ENCODE peak calls at places on chromosomes 2 and 18, in nine cellular contexts. M is activated CD8-positive, alpha-beta memory T cell treated with anti-CD3 and anti-CD28 coated beads for 1 hour; U is CD4-positive, CD25-positive, alpha-beta regulatory T cell; X is RPMI7951; K is activated T-cell treated with anti-CD3 and anti-CD28 coated beads for 1 hour; I is left cardiac atrium; J is hepatic stellate cell; S is nucleus accumbens; R is hypothalamus. C is an unnamed sample.

GRCh38 chr2:42967959-42968674 is 175.7 kb upstream of the HAAO start:
- DNase-seq in M (no peak), U (no peak), K (no peak), X (peak), S (no peak), J (no peak), R (no peak), I (peak), C (no peak)

GRCh38 chr2:10668402-10669012 is 21.3 kb downstream of the NOL10 start:
- DNase-seq in I (no peak), U (peak), R (no peak), S (no peak), X (peak), J (no peak), K (no peak), M (no peak), C (peak)

GRCh38 chr2:238240761-238241711 is 1.2 kb upstream of the HES6 start:
- DNase-seq in R (no peak), S (no peak), U (no peak), K (no peak), J (no peak), I (peak), X (no peak), M (no peak), C (peak)

GRCh38 chr2:196987654-196988364 is 61.3 kb upstream of the PGAP1 start:
- DNase-seq in I (no peak), J (peak), U (no peak), R (no peak), S (peak), M (no peak), K (no peak), X (peak), C (no peak)

GRCh38 chr2:36530178-36530982 is 67.6 kb downstream of the FEZ2 start:
- DNase-seq in S (no peak), X (peak), J (peak), R (no peak), I (no peak), M (no peak), U (no peak), K (no peak), C (no peak)

GRCh38 chr2:161136194-161136593 is 24.0 kb upstream of the TANK start:
- DNase-seq in I (no peak), R (no peak), J (no peak), S (no peak), U (no peak), X (peak), K (no peak), M (no peak), C (no peak)

GRCh38 chr2:239765076-239765845 is 259.9 kb downstream of the NDUFA10 start:
- DNase-seq in S (no peak), U (no peak), R (no peak), M (no peak), K (no peak), X (no peak), J (no peak), I (no peak), C (no peak)

GRCh38 chr2:170163666-170164065 is 14.3 kb upstream of the MYO3B start:
- DNase-seq in U (no peak), M (no peak), R (no peak), K (no peak), S (no peak), I (no peak), X (no peak), J (no peak), C (no peak)

GRCh38 chr18:79956276-79956675 is 4.8 kb upstream of the SLC66A2 start:
- DNase-seq in I (no peak), J (no peak), U (no peak), M (no peak), K (no peak), R (no peak), X (no peak), S (no peak), C (no peak)

GRCh38 chr2:70946832-70947442 is 11.2 kb downstream of the ATP6V1B1 start:
- DNase-seq in M (peak), S (peak), R (no peak), U (peak), J (peak), I (peak), K (peak), X (peak), C (peak)

GRCh38 chr2:111227716-111228141 is 107.0 kb downstream of the BCL2L11 start:
- DNase-seq in J (peak), M (no peak), K (no peak), I (no peak), U (no peak), R (no peak), X (peak), S (no peak), C (no peak)

GRCh38 chr18:9475643-9476580 is 599 bp downstream of the RALBP1 start:
- DNase-seq in X (no peak), K (peak), I (peak), J (peak), S (no peak), U (peak), M (peak), R (no peak), C (peak)

GRCh38 chr2:191383486-191383885 is 138.3 kb downstream of the MYO1B start:
- DNase-seq in M (no peak), R (no peak), X (no peak), J (no peak), K (no peak), S (no peak), U (no peak), I (no peak), C (no peak)

GRCh38 chr2:129103922-129104878 is 785.5 kb upstream of the HS6ST1 start:
- DNase-seq in M (no peak), K (no peak), U (no peak), J (no peak), R (no peak), X (no peak), I (no peak), S (no peak), C (no peak)

GRCh38 chr2:185522472-185522871 is 216.1 kb upstream of the FSIP2 start:
- DNase-seq in K (no peak), R (no peak), M (no peak), U (no peak), X (no peak), I (no peak), S (no peak), J (no peak), C (no peak)